ENCODE peak calls at places on chromosomes 11 and 22, in five cellular contexts. A, C, I, S and Y are unnamed samples. For H3K36me3, the result is how much of the 10 kb centered on the place peaks cover.

GRCh38 chr11:61930936-61931335 is 13.6 kb upstream of the RAB3IL1 start:
- DNase-seq in A (no peak), C (no peak), I (no peak), S (no peak), Y (no peak)

GRCh38 chr22:19137384-19138216 is 6.5 kb downstream of the TSSK2 start:
- DNase-seq in A (no peak), C (no peak), I (no peak), S (no peak), Y (no peak)

GRCh38 chr11:102831709-102832492 is 11.5 kb downstream of the MMP3 start:
- DNase-seq in A (no peak), C (no peak), I (no peak), S (no peak), Y (no peak)

GRCh38 chr22:39078329-39078728 is 1.3 kb downstream of the APOBEC3G start:
- DNase-seq in A (no peak), C (no peak), I (no peak), S (no peak), Y (no peak)

GRCh38 chr22:44147036-44147645 is 33.6 kb upstream of the PARVG start:
- DNase-seq in A (no peak), C (no peak), I (no peak), S (no peak), Y (no peak)

GRCh38 chr11:128776434-128777284 is 82.8 kb downstream of the FLI1 start:
- DNase-seq in A (peak), C (peak), I (no peak), S (peak), Y (no peak)

GRCh38 chr11:131192628-131193027 is 177.8 kb upstream of the NTM start:
- DNase-seq in A (no peak), C (no peak), I (no peak), S (no peak), Y (no peak)

GRCh38 chr11:44446341-44446712 is 119.1 kb upstream of the CD82 start:
- DNase-seq in A (no peak), C (no peak), I (no peak), S (no peak), Y (no peak)

GRCh38 chr11:47061429-47062178 is 115.1 kb downstream of the ARFGAP2 start:
- DNase-seq in A (peak), C (no peak), I (no peak), S (no peak), Y (no peak)

GRCh38 chr11:48025293-48025982 is 45.1 kb downstream of the PTPRJ start:
- DNase-seq in A (no peak), C (no peak), I (no peak), S (no peak), Y (no peak)

GRCh38 chr11:119065369-119065768 is 2.2 kb upstream of the VPS11 start:
- DNase-seq in A (peak), C (peak), I (no peak), S (peak), Y (peak)

GRCh38 chr11:132450631-132451030 is 1080.2 kb downstream of the NTM start:
- DNase-seq in A (no peak), C (no peak), I (no peak), S (no peak), Y (no peak)

DNA sequence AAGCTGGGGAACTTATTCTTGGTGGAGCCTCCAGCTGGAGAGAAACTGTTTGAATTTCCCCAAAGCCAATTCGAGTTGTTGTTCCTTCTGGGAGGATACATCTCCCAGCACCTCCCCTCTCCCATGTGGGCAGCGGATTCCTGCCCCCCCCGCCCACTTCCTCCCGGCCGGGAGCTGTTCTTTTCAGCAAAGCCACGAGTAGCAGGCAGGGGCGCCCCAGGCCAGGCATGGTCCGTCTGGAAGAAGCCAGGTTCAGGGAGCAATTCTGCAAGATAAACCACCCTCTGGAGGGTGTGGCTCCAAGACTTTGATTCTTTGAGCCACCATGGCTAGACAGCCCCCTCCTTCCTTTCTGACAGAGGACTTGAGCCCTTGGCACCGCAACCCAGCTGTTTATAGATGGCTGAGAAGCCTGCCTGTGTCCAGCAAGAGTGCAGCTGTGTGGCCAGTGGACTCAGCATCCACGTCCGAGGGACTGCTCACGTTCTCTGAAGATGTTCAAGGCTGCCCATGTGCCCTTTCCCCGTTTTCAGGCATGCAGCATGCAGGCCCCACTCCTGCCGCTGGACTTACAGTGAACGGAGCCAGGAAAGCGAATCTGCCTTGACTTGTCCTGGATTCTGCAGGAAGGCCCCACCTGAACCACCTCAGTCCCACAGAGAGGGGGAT is 170.3 kb downstream of the CTTN start:
- DNase-seq in A (peak), C (peak), I (no peak), S (peak), Y (peak)
- TF ChIP-seq CTCF in A (peak), C (no peak), I (peak), S (peak), Y (peak)

GRCh38 chr22:37925767-37926166 is 19.7 kb downstream of the MICALL1 start:
- DNase-seq in A (no peak), C (no peak), I (no peak), S (no peak), Y (no peak)
- H3K36me3 ChIP-seq in A (under half), C (half or more), I (under half), S (under half), Y (half or more)

GRCh38 chr11:75888391-75888790 is 73.4 kb downstream of the UVRAG start:
- DNase-seq in A (no peak), C (no peak), I (no peak), S (no peak), Y (no peak)
- H3K4me3 ChIP-seq in A (no peak), C (no peak), I (no peak), S (no peak), Y (no peak)

GRCh38 chr11:113549611-113550061 is 74.4 kb upstream of the DRD2 start:
- DNase-seq in A (no peak), C (no peak), I (no peak), S (peak), Y (peak)

GRCh38 chr11:113553235-113553634 is 78.0 kb upstream of the DRD2 start:
- DNase-seq in A (peak), C (peak), I (peak), S (peak), Y (peak)

GRCh38 chr11:113550179-113550578 is 75.0 kb upstream of the DRD2 start:
- DNase-seq in A (peak), C (no peak), I (no peak), S (no peak), Y (no peak)

GRCh38 chr11:113552271-113552670 is 77.1 kb upstream of the DRD2 start:
- DNase-seq in A (peak), C (no peak), I (no peak), S (no peak), Y (no peak)

GRCh38 chr11:113551645-113552044 is 76.4 kb upstream of the DRD2 start:
- DNase-seq in A (peak), C (no peak), I (no peak), S (no peak), Y (no peak)
- TF ChIP-seq CTCF in A (no peak), C (no peak), I (no peak), S (no peak), Y (no peak)

DNA sequence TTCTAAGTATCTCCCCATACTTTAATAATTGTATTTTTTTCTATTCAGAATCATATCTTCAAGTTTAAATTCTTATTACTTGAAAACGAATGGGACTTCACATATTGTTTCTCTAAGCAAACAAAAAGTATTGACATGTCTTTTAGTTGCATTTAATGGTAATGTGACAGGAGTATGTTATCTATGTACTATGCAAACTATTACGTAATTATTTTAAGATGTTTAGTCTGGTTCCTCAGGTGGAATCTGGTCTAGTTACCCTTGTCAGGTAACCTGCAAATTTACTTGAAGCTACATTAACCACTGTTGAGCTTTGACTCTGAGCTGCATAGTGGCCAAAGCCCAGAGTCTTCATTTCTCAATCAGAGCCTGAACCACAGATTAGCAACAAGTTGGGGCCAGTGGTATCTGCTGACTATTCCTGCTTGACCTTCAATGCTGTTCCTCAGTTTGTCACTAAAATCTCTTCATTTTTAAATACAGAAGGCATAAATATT is 110.6 kb downstream of the ATM start:
- DNase-seq in A (no peak), C (no peak), I (no peak), S (no peak), Y (no peak)
- H3K36me3 ChIP-seq in A (half or more), C (under half), I (under half), S (under half), Y (under half)

GRCh38 chr22:23142546-23143105 is 836 bp upstream of the RSPH14 start:
- DNase-seq in A (no peak), C (no peak), I (no peak), S (no peak), Y (no peak)
- H3K4me3 ChIP-seq in A (no peak), C (no peak), I (peak), S (no peak), Y (no peak)

GRCh38 chr11:55357560-55358184 is 10.1 kb upstream of the OR4A15 start:
- DNase-seq in A (no peak), C (no peak), I (no peak), S (no peak), Y (peak)
- TF ChIP-seq CTCF in A (peak), C (no peak), I (no peak), S (no peak), Y (no peak)